ENCODE peak calls at places on chromosomes 1 and 21, in seven cellular contexts. P is H9, E is mesenchymal stem cell, T is neuronal stem cell, B is mesendoderm, U is IMR-90, X is trophoblast cell. O is an unnamed sample.

GRCh38 chr1:169765580-169766331 is 29.0 kb downstream of the METTL18 start:
- DNase-seq in P (no peak), X (no peak), E (no peak), B (no peak), U (no peak), T (no peak), O (no peak)

GRCh38 chr1:180912801-180913616 is at the start of gene KIAA1614:
- DNase-seq in P (peak; percentile 46), B (peak; percentile 67), E (peak; percentile 51), U (peak; percentile 39), T (peak; percentile 47), X (no peak), O (peak; percentile 79)

GRCh38 chr1:54594463-54594862 is 28.9 kb downstream of the FAM151A start:
- DNase-seq in E (no peak), T (no peak), B (no peak), U (no peak), X (no peak), P (no peak), O (no peak)

GRCh38 chr1:20359451-20360330 is 69.0 kb downstream of the VWA5B1 start:
- DNase-seq in T (no peak), P (no peak), E (no peak), B (no peak), X (no peak), U (no peak), O (no peak)

GRCh38 chr21:42635848-42636534 is 17.4 kb upstream of the PDE9A start:
- DNase-seq in X (no peak), P (no peak), U (no peak), B (no peak), T (no peak), E (no peak), O (no peak)

GRCh38 chr1:113813218-113813617 is 942 bp upstream of the RSBN1 start:
- DNase-seq in X (no peak), U (no peak), E (no peak), B (no peak), P (no peak), T (no peak), O (no peak)

GRCh38 chr1:170664283-170664827 is 424 bp downstream of the PRRX1 start:
- DNase-seq in E (no peak), X (no peak), B (peak; percentile 43), P (peak; percentile 53), T (no peak), U (peak; percentile 32), O (no peak)

GRCh38 chr1:245678866-245679411 is 524.2 kb downstream of the KIF26B start:
- DNase-seq in B (no peak), T (no peak), U (no peak), E (no peak), P (peak; percentile 9), X (no peak), O (no peak)

GRCh38 chr1:10866314-10867091 is 70.1 kb upstream of the CASZ1 start:
- DNase-seq in E (peak; percentile 22), U (peak; percentile 48), P (peak; percentile 68), T (no peak), X (no peak), B (peak; percentile 51), O (peak; percentile 74)

GRCh38 chr1:88608139-88608943 is 75.7 kb upstream of the PKN2 start:
- DNase-seq in P (no peak), X (no peak), U (peak; percentile 37), T (peak; percentile 5), B (peak; percentile 44), E (peak; percentile 39), O (no peak)

GRCh38 chr1:45864765-45865164 is 61.4 kb downstream of the MAST2 start:
- DNase-seq in T (no peak), B (no peak), U (peak; percentile 46), P (no peak), E (no peak), X (no peak), O (no peak)

GRCh38 chr1:117128323-117129079 is 7.0 kb upstream of the TRIM45 start:
- DNase-seq in P (no peak), U (peak; percentile 69), B (peak; percentile 48), X (no peak), T (no peak), E (peak; percentile 54), O (no peak)

GRCh38 chr21:43697758-43698643 is 20.9 kb upstream of the PDXK start:
- DNase-seq in X (no peak), T (no peak), E (peak; percentile 41), U (peak; percentile 21), B (no peak), P (no peak), O (no peak)

GRCh38 chr1:206556748-206557635 is 49.7 kb downstream of the RASSF5 start:
- DNase-seq in X (no peak), B (peak; percentile 66), P (peak; percentile 70), U (peak; percentile 38), E (peak; percentile 61), T (peak; percentile 48), O (no peak)

GRCh38 chr1:221810406-221810805 is 68.5 kb upstream of the DUSP10 start:
- DNase-seq in X (peak; percentile 44), U (peak; percentile 90), T (no peak), B (no peak), P (no peak), E (peak; percentile 88), O (no peak)

GRCh38 chr1:226838456-226838855 is 32.0 kb upstream of the PSEN2 start:
- DNase-seq in B (peak; percentile 53), T (no peak), X (no peak), E (no peak), U (no peak), P (no peak), O (no peak)

GRCh38 chr1:6172549-6172948 is 7.6 kb downstream of the CHD5 start:
- DNase-seq in B (no peak), P (no peak), T (no peak), X (no peak), U (no peak), E (no peak), O (no peak)

GRCh38 chr1:6171546-6172124 is 8.5 kb downstream of the CHD5 start:
- DNase-seq in T (no peak), B (peak; percentile 56), U (no peak), E (no peak), X (no peak), P (peak; percentile 74), O (no peak)

GRCh38 chr1:6168947-6169586 is 11.1 kb downstream of the CHD5 start:
- DNase-seq in P (no peak), E (no peak), X (no peak), T (no peak), B (no peak), U (no peak), O (no peak)

GRCh38 chr1:6170742-6171201 is 9.3 kb downstream of the CHD5 start:
- DNase-seq in P (no peak), E (no peak), U (no peak), B (no peak), X (no peak), T (no peak), O (no peak)

DNA sequence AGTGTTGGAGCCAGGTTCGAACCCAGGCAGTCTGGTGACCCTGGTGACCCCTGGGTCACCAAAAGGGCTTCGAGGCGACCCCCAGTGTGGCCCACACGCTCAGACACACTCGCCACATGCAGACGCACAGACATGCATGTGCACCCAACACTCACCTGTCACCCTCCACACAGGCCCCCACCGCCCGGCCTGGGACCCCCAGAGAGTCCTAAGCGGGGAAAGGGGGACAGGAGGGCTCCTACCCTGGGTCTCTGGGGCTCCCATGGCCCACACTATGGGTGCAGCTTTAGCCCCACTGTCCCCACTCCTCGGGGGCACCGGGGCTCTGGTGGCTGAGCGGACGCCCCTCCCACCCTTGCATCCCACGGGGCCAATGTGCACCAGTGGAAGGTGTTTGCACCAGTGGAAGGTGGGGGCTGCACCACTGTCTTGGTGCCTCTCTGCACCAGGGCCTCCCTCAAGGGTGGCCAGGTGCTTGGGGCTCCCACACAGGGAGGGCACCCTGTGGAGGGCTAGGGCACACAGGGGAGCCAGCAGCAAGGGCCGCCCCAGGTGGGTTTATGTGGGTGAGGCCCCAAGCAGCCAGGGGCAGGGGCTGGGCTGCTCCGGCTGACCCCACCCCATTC is 9.9 kb downstream of the CHD5 start:
- DNase-seq in T (no peak), U (no peak), B (no peak), P (no peak), E (no peak), X (no peak), O (no peak)
- H3K27ac ChIP-seq in T (no peak overlapping the region), U (no peak overlapping the region), B (no peak overlapping the region), P (no peak overlapping the region), E (no peak overlapping the region), X (no peak overlapping the region), O (no peak overlapping the region)

GRCh38 chr1:3306583-3307285 is 147.7 kb upstream of the ARHGEF16 start:
- DNase-seq in T (no peak), X (no peak), B (no peak), E (peak; percentile 49), U (peak; percentile 72), P (no peak), O (no peak)

GRCh38 chr1:3304692-3305091 is 149.8 kb upstream of the ARHGEF16 start:
- DNase-seq in U (no peak), E (no peak), X (no peak), B (no peak), P (no peak), T (no peak), O (no peak)

GRCh38 chr1:3307359-3307758 is 147.1 kb upstream of the ARHGEF16 start:
- DNase-seq in E (no peak), P (no peak), U (no peak), B (no peak), T (no peak), X (no peak), O (no peak)

GRCh38 chr1:3304255-3304654 is 150.2 kb upstream of the ARHGEF16 start:
- DNase-seq in U (no peak), P (no peak), B (no peak), T (no peak), E (no peak), X (no peak), O (no peak)

GRCh38 chr1:3305156-3305555 is 149.3 kb upstream of the ARHGEF16 start:
- DNase-seq in E (no peak), U (no peak), P (no peak), T (no peak), B (no peak), X (no peak), O (no peak)
- H3K18ac ChIP-seq in E (no peak overlapping the region), U (no peak overlapping the region), P (no peak overlapping the region), T (no peak overlapping the region), B (no peak overlapping the region), X (no peak overlapping the region), O (no peak overlapping the region)

GRCh38 chr1:67418839-67419586 is 11.2 kb downstream of the SERBP1 start:
- DNase-seq in E (no peak), T (no peak), X (no peak), B (no peak), U (no peak), P (no peak), O (no peak)
- H3K27ac ChIP-seq in E (no peak overlapping the region), T (no peak overlapping the region), X (no peak overlapping the region), B (no peak overlapping the region), U (no peak overlapping the region), P (no peak overlapping the region), O (no peak overlapping the region)

DNA sequence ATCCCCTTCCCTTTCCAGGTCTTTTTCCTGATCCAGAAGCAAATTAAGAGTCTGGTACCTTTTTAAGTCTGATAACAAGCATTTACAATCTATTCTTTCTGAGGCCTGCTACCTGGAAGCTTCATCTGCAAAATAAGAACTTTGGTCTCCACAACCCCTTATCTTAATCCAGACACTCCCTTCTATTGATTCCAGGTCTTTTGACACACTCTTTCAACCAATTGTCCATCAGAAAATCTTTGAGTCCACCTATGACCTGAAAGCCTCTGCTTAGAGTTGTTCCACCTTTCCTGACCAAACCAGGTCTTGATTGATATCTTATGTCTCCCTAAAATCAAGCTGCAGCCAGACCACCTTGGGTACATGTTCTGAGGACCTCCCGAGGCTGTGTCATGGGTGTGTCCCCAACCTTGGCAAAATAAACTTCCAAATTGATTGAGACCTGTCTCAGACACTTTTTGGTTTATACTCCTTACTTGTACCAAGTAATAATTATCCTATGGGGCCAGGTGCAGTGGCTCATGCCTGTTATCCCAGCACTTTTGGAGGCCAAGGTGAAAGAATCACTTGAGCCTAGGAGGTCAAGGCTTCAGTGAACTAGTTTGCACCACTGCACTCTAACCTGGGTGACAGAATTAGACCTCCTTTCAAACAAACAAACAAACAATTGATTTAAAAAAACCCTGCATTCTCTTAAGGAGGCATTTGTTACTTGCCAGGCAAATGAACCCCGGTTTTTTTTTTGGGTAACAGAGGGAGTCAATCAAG is 126.1 kb downstream of the MAP3K21 start:
- DNase-seq in B (peak; percentile 38), E (no peak), T (no peak), P (no peak), U (no peak), X (no peak), O (no peak)
- H3K18ac ChIP-seq in B (no peak overlapping the region), E (no peak overlapping the region), T (no peak overlapping the region), P (no peak overlapping the region), U (no peak overlapping the region), X (no peak overlapping the region), O (no peak overlapping the region)